ENCODE peak calls at places on chromosome 7, in nine cellular contexts. Q is heart right ventricle, J is AG04450, I is neural progenitor cell, L is colonic mucosa, F is Peyer's patch, Z is upper lobe of right lung, V is A549, H is neuronal stem cell. P is an unnamed sample. For H3K9me3, the result is how much of the 10 kb centered on the place peaks cover.

GRCh38 chr7:97731736-97732370 is at the start of gene TAC1:
- DNase-seq in Q (no peak), J (no peak), I (peak), L (no peak), F (no peak), Z (no peak), V (no peak), H (peak), P (peak)

GRCh38 chr7:133675510-133676218 is 422.8 kb downstream of the EXOC4 start:
- DNase-seq in Q (no peak), J (no peak), I (no peak), L (no peak), F (no peak), Z (no peak), V (no peak), H (no peak), P (no peak)

GRCh38 chr7:142883145-142883544 is 2.4 kb downstream of the TRPV6 start:
- DNase-seq in Q (no peak), J (no peak), I (no peak), L (no peak), F (peak), Z (peak), V (no peak), H (no peak), P (no peak)

GRCh38 chr7:20508109-20508508 is 107.4 kb upstream of the ABCB5 start:
- DNase-seq in Q (no peak), J (no peak), I (peak), L (no peak), F (no peak), Z (no peak), V (peak), H (no peak), P (no peak)

GRCh38 chr7:99201027-99201426 is 6.9 kb downstream of the KPNA7 start:
- DNase-seq in Q (no peak), J (peak), I (no peak), L (no peak), F (no peak), Z (no peak), V (peak), H (no peak), P (peak)

GRCh38 chr7:84042110-84042539 is 152.5 kb downstream of the SEMA3A start:
- DNase-seq in Q (no peak), J (peak), I (peak), L (no peak), F (no peak), Z (no peak), V (peak), H (no peak), P (no peak)

GRCh38 chr7:151550601-151551286 is 31.0 kb upstream of the RHEB start:
- DNase-seq in Q (no peak), J (peak), I (no peak), L (no peak), F (no peak), Z (peak), V (peak), H (no peak), P (peak)

GRCh38 chr7:17558135-17558534 is 259.7 kb downstream of the AHR start:
- DNase-seq in Q (no peak), J (no peak), I (no peak), L (no peak), F (no peak), Z (no peak), V (no peak), H (no peak), P (no peak)

GRCh38 chr7:107564553-107565298 is 955 bp downstream of the DUS4L start:
- DNase-seq in Q (no peak), J (peak), I (peak), L (no peak), F (no peak), Z (no peak), V (peak), H (no peak), P (no peak)

GRCh38 chr7:74598558-74598957 is 59.0 kb upstream of the GTF2I start:
- DNase-seq in Q (no peak), J (no peak), I (no peak), L (no peak), F (no peak), Z (no peak), V (no peak), H (no peak), P (no peak)
- H3K9me3 ChIP-seq in Q (under half), J (under half), I (under half), L (under half), F (under half), Z (under half), V (under half), H (under half), P (under half)

DNA sequence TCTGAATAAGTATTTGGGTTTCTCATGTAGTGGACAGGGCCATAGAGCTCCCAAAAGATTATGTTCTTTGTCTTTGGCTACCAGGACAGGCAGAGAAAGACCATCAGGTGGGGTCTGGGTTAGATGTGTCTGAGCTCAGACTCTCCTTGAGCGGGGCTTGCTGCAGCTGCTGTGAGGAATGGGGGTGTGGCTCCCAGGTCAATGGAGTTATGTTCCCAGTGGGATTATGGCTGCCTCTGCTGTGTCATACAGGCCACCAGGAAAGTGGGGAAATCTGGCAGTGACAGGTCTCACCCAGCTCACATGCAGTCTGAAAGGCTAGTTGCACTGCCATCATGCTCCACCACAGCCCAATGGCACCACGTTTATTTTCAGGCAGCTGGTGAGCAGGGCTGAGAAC is 97.0 kb upstream of the FERD3L start:
- DNase-seq in Q (no peak), J (no peak), I (peak), L (no peak), F (no peak), Z (no peak), V (no peak), H (no peak), P (no peak)
- H3K4me3 ChIP-seq in Q (no peak), J (no peak), I (no peak), L (no peak), F (no peak), Z (no peak), V (no peak), H (no peak), P (no peak)

GRCh38 chr7:157876469-157877285 is 539.9 kb downstream of the DNAJB6 start:
- DNase-seq in Q (no peak), J (no peak), I (peak), L (no peak), F (no peak), Z (no peak), V (peak), H (no peak), P (no peak)
- H3K9me3 ChIP-seq in Q (under half), J (half or more), I (under half), L (under half), F (under half), Z (under half), V (under half), H (under half), P (under half)

GRCh38 chr7:155123413-155123812 is 53.3 kb downstream of the HTR5A start:
- DNase-seq in Q (no peak), J (no peak), I (no peak), L (no peak), F (no peak), Z (no peak), V (no peak), H (no peak), P (no peak)
- H3K4me3 ChIP-seq in Q (no peak), J (no peak), I (no peak), L (no peak), F (no peak), Z (no peak), V (no peak), H (no peak), P (no peak)

GRCh38 chr7:9148687-9149086 is 715.3 kb downstream of the NXPH1 start:
- DNase-seq in Q (no peak), J (no peak), I (no peak), L (no peak), F (no peak), Z (no peak), V (no peak), H (no peak), P (no peak)
- H3K9me3 ChIP-seq in Q (under half), J (under half), I (under half), L (under half), F (under half), Z (under half), V (under half), H (under half), P (under half)